ENCODE peak calls at places on chromosomes 12 and 14, in five cellular contexts. O, G, I, J and H are unnamed samples.

GRCh38 chr12:130031571-130032189 is 127.9 kb upstream of the TMEM132D start:
- DNase-seq in I (peak; percentile 56), J (peak; percentile 56), O (peak; percentile 46), G (peak; percentile 60), H (peak; percentile 84)

GRCh38 chr14:42110167-42110566 is 503.5 kb downstream of the LRFN5 start:
- DNase-seq in J (no peak), I (no peak), O (no peak), G (no peak), H (no peak)

GRCh38 chr12:13197526-13198141 is 1.1 kb downstream of the EMP1 start:
- DNase-seq in G (no peak), O (peak; percentile 38), I (no peak), J (no peak), H (no peak)

GRCh38 chr14:64198486-64198885 is 95.7 kb downstream of the ESR2 start:
- DNase-seq in J (no peak), O (no peak), I (no peak), G (no peak), H (no peak)

GRCh38 chr14:50955373-50956043 is 11.2 kb upstream of the PYGL start:
- DNase-seq in J (peak; percentile 75), O (peak; percentile 70), I (no peak), G (no peak), H (no peak)

GRCh38 chr14:51715742-51716141 is 64.0 kb downstream of the FRMD6 start:
- DNase-seq in O (no peak), G (no peak), I (no peak), J (no peak), H (no peak)

GRCh38 chr12:89782807-89783206 is 74.2 kb upstream of the ATP2B1 start:
- DNase-seq in I (no peak), O (no peak), G (no peak), J (no peak), H (no peak)

GRCh38 chr14:45526715-45527549 is 273.9 kb upstream of the MIS18BP1 start:
- DNase-seq in J (no peak), G (no peak), I (peak; percentile 49), O (peak; percentile 48), H (no peak)

GRCh38 chr14:45787167-45787566 is 534.2 kb upstream of the MIS18BP1 start:
- DNase-seq in J (no peak), I (no peak), O (no peak), G (no peak), H (no peak)

GRCh38 chr14:76761198-76761848 is at the start of gene VASH1:
- DNase-seq in I (peak; percentile 58), O (peak; percentile 61), J (peak; percentile 80), G (peak; percentile 56), H (peak; percentile 79)

GRCh38 chr14:38207830-38208815 is at the start of gene SSTR1:
- DNase-seq in G (peak; percentile 17), O (peak; percentile 90), J (no peak), I (peak; percentile 94), H (no peak)

GRCh38 chr12:109462868-109463692 is 14.0 kb downstream of the KCTD10 start:
- DNase-seq in J (peak; percentile 78), G (no peak), O (peak; percentile 78), I (peak; percentile 64), H (no peak)

DNA sequence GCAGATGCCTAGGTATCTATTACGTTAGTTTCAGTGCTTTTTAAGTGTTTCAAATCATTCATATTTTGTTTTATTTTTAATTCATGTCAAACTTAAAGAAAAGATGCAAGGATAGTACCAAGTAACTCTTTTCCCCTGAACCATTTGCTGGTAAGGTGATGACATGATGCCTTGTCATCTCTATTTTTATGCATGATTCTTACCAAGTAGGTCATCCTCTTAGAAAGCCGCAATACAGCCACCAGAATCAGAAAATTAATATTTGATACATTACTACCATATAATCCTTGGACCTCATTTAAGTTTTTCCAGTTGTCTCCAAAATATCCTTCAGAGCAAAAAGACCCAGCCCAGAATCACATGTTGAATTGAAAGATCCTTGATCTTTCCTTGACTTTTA is 22.3 kb downstream of the ATP5MC2 start:
- DNase-seq in I (no peak), G (no peak), O (no peak), J (no peak), H (no peak)
- TF ChIP-seq CTCF in I (no peak), G (no peak), O (no peak), J (no peak), H (no peak)

GRCh38 chr12:46933947-46934346 is 108.2 kb upstream of the SLC38A4 start:
- DNase-seq in J (no peak), O (peak; percentile 20), G (no peak), I (no peak), H (no peak)
- TF ChIP-seq CTCF in J (peak; percentile 55), O (peak; percentile 78), G (peak; percentile 61), I (no peak), H (peak; percentile 68)

GRCh38 chr14:56895154-56895553 is 84.9 kb upstream of the OTX2 start:
- DNase-seq in I (no peak), G (no peak), J (no peak), O (no peak), H (no peak)

GRCh38 chr14:56894591-56894991 is 84.3 kb upstream of the OTX2 start:
- DNase-seq in I (no peak), J (no peak), G (no peak), O (no peak), H (no peak)

GRCh38 chr14:56892959-56893358 is 82.7 kb upstream of the OTX2 start:
- DNase-seq in G (no peak), I (no peak), J (no peak), O (no peak), H (no peak)

GRCh38 chr14:56899829-56900228 is 89.5 kb upstream of the OTX2 start:
- DNase-seq in I (no peak), J (no peak), O (no peak), G (no peak), H (no peak)

GRCh38 chr14:56896231-56896630 is 86.0 kb upstream of the OTX2 start:
- DNase-seq in I (no peak), G (no peak), J (no peak), O (no peak), H (no peak)
- TF ChIP-seq CTCF in I (no peak), G (no peak), J (no peak), O (no peak), H (no peak)

GRCh38 chr12:48455116-48455515 is 17.2 kb upstream of the ANP32D start:
- DNase-seq in G (no peak), I (no peak), J (no peak), O (no peak), H (no peak)

GRCh38 chr12:48459259-48459658 is 13.1 kb upstream of the ANP32D start:
- DNase-seq in O (no peak), I (no peak), J (no peak), G (no peak), H (no peak)

GRCh38 chr12:48451372-48451771 is 21.0 kb upstream of the ANP32D start:
- DNase-seq in I (no peak), J (no peak), O (no peak), G (no peak), H (no peak)

DNA sequence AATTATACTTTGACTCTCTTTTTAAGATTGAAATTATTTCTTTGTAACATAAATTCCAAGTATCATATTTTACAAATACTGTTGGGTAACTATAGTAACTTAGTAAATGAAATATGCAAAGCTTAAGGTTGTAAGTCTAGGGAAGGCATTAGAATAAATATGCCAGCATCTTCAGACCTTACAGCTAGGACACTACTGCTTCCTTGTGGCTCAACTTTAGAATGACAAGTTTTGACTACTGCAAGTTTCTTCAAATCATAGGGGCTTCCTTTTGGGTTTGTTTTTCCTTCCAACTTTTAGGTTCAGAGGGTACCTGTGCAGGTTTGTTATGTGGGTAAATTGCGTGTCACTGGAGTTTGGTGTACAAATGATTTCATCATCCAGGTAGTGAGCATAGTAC is 17.7 kb upstream of the ANP32D start:
- DNase-seq in O (no peak), I (no peak), J (no peak), G (no peak), H (no peak)
- TF ChIP-seq CTCF in O (peak; percentile 27), I (no peak), J (peak; percentile 53), G (peak; percentile 33), H (peak; percentile 63)

GRCh38 chr14:80992580-80992979 is 37.2 kb downstream of the TSHR start:
- DNase-seq in O (no peak), G (no peak), I (no peak), J (no peak), H (no peak)

GRCh38 chr14:81001447-81001846 is 46.0 kb downstream of the TSHR start:
- DNase-seq in G (no peak), I (no peak), J (no peak), O (no peak), H (no peak)

DNA sequence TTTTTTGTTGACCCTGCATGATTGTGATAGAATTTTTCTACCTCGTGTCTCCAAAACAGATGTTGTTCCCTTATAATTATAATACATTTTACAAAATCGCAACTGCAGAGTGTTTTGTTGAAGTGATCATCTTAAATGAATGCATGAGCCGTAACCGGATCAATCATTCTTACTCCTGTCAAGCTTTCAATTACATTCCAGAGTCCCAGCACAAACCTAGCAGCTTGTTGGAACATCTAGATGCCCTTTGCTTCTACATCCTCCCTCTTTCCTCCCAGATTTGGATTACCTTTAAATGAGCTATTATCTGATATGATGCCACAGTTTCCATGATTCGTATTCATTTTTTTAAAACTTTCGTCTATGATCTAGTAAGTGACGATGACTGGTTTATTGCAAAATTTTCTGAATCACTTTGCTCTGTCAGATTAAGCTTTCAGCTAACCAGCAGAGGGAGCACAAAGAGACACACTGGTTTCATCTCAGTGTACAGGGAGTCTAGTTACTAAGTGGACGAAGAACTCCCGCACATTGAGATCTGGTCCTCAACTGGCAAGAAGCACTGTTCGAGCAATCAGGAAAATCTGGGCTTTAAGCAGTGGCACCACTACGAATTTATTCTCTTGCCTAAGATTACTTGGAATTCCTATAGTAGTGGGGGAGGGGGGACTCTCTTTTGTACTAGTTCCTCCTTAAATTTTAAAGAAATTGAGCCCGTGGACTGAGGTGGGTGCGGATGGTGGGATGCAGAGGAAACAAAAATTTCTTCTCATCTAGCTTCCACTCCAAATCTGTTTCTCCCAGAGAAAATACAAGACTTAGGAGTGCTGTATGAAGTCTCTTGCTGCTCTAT is 40.9 kb downstream of the TSHR start:
- DNase-seq in O (peak; percentile 67), I (no peak), G (no peak), J (no peak), H (no peak)
- TF ChIP-seq CTCF in O (peak; percentile 83), I (no peak), G (peak; percentile 63), J (peak; percentile 65), H (peak; percentile 79)

GRCh38 chr12:47838286-47838931 is 18.7 kb upstream of the HDAC7 start:
- DNase-seq in I (no peak), J (no peak), O (peak; percentile 45), G (no peak), H (no peak)
- TF ChIP-seq CTCF in I (no peak), J (peak; percentile 47), O (peak; percentile 37), G (peak; percentile 54), H (peak; percentile 76)

GRCh38 chr12:24537241-24537860 is 411.6 kb downstream of the BCAT1 start:
- DNase-seq in O (no peak), J (no peak), G (no peak), I (no peak), H (no peak)

GRCh38 chr12:24533953-24534352 is 414.9 kb downstream of the BCAT1 start:
- DNase-seq in O (no peak), G (no peak), I (no peak), J (no peak), H (no peak)

GRCh38 chr12:24535334-24536019 is 413.4 kb downstream of the BCAT1 start:
- DNase-seq in O (no peak), I (no peak), G (no peak), J (no peak), H (no peak)

GRCh38 chr12:24530689-24531088 is 418.2 kb downstream of the BCAT1 start:
- DNase-seq in O (no peak), I (no peak), G (no peak), J (no peak), H (no peak)

GRCh38 chr12:24534632-24535031 is 414.3 kb downstream of the BCAT1 start:
- DNase-seq in J (no peak), O (no peak), I (no peak), G (no peak), H (no peak)
- TF ChIP-seq CTCF in J (no peak), O (no peak), I (no peak), G (no peak), H (no peak)